ENCODE peak calls at places on chromosomes 6 and 20, in eight cellular contexts. B is fibroblast of gingiva; Y is CD8-positive, alpha-beta memory T cell; R is HCEC 1CT; J is MV-4-11; D is AG04449; F is amniotic stem cell; Q is spleen. Z is an unnamed sample.
A peak's percentile ranks its signal among the peaks of the same experiment; 100 is the strongest.

GRCh38 chr20:61949714-61950630 is 115.7 kb downstream of the TAF4 start:
- DNase-seq in B (no peak), Y (no peak), R (no peak), J (no peak), D (no peak), F (no peak), Q (peak; percentile 39), Z (no peak)

GRCh38 chr6:155473741-155474140 is 18.1 kb upstream of the NOX3 start:
- DNase-seq in B (peak; percentile 63), Y (no peak), R (no peak), J (no peak), D (no peak), F (no peak), Q (no peak), Z (peak; percentile 7)

GRCh38 chr6:148628251-148628650 is 118.6 kb upstream of the UST start:
- DNase-seq in B (no peak), Y (no peak), R (no peak), J (no peak), D (no peak), F (no peak), Q (no peak), Z (no peak)

GRCh38 chr6:140572129-140572528 is 1197.7 kb upstream of the CITED2 start:
- DNase-seq in B (peak; percentile 92), Y (no peak), R (peak; percentile 93), J (peak; percentile 86), D (peak; percentile 86), F (peak; percentile 84), Q (no peak), Z (peak; percentile 6)

GRCh38 chr6:47135772-47136171 is 93.6 kb upstream of the ADGRF1 start:
- DNase-seq in B (peak; percentile 71), Y (no peak), R (peak; percentile 86), J (no peak), D (peak; percentile 44), F (peak; percentile 33), Q (no peak), Z (peak; percentile 47)

GRCh38 chr6:65126667-65127066 is 580.4 kb downstream of the EYS start:
- DNase-seq in B (no peak), Y (no peak), R (no peak), J (no peak), D (no peak), F (no peak), Q (no peak), Z (no peak)

GRCh38 chr6:4872841-4873240 is 96.6 kb downstream of the CDYL start:
- DNase-seq in B (no peak), Y (no peak), R (peak; percentile 2), J (no peak), D (no peak), F (no peak), Q (no peak), Z (no peak)

GRCh38 chr6:124780621-124781020 is 181.6 kb upstream of the RNF217 start:
- DNase-seq in B (no peak), Y (no peak), R (no peak), J (no peak), D (no peak), F (no peak), Q (no peak), Z (no peak)

GRCh38 chr20:14445310-14445709 is 107.9 kb upstream of the FLRT3 start:
- DNase-seq in B (peak; percentile 36), Y (no peak), R (peak; percentile 85), J (no peak), D (no peak), F (no peak), Q (no peak), Z (no peak)

GRCh38 chr20:50027611-50028105 is 44.9 kb downstream of the SNAI1 start:
- DNase-seq in B (peak; percentile 86), Y (no peak), R (peak; percentile 83), J (no peak), D (no peak), F (peak; percentile 76), Q (no peak), Z (no peak)

GRCh38 chr6:42406296-42407280 is 45.1 kb downstream of the TRERF1 start:
- DNase-seq in B (no peak), Y (no peak), R (no peak), J (no peak), D (no peak), F (no peak), Q (no peak), Z (no peak)

GRCh38 chr6:56637640-56638039 is 5.0 kb downstream of the DST start:
- DNase-seq in B (peak; percentile 63), Y (no peak), R (peak; percentile 82), J (peak; percentile 12), D (peak; percentile 37), F (peak; percentile 54), Q (no peak), Z (peak; percentile 47)

GRCh38 chr20:38873050-38873581 is 53.1 kb upstream of the FAM83D start:
- DNase-seq in B (no peak), Y (peak; percentile 89), R (no peak), J (peak; percentile 55), D (no peak), F (no peak), Q (peak; percentile 87), Z (no peak)

GRCh38 chr20:52926505-52926904 is 45.7 kb upstream of the TSHZ2 start:
- DNase-seq in B (no peak), Y (no peak), R (no peak), J (no peak), D (no peak), F (no peak), Q (no peak), Z (no peak)

GRCh38 chr6:139955366-139956155 is 581.1 kb upstream of the CITED2 start:
- DNase-seq in B (no peak), Y (no peak), R (no peak), J (no peak), D (no peak), F (no peak), Q (no peak), Z (no peak)

GRCh38 chr6:98833101-98834059 is 994 bp upstream of the POU3F2 start:
- DNase-seq in B (peak; percentile 11), Y (no peak), R (no peak), J (no peak), D (no peak), F (no peak), Q (peak; percentile 81), Z (peak; percentile 24)

GRCh38 chr20:13262701-13263335 is 41.7 kb downstream of the ISM1 start:
- DNase-seq in B (no peak), Y (no peak), R (peak; percentile 10), J (no peak), D (no peak), F (no peak), Q (no peak), Z (no peak)

GRCh38 chr6:1596088-1596852 is 13.4 kb upstream of the FOXC1 start:
- DNase-seq in B (no peak), Y (peak; percentile 59), R (peak; percentile 44), J (no peak), D (no peak), F (no peak), Q (peak; percentile 91), Z (peak; percentile 77)

GRCh38 chr6:16141514-16141913 is 12.6 kb downstream of the MYLIP start:
- DNase-seq in B (no peak), Y (no peak), R (no peak), J (no peak), D (no peak), F (no peak), Q (no peak), Z (no peak)

GRCh38 chr6:18148304-18149025 is 6.4 kb downstream of the TPMT start:
- DNase-seq in B (peak; percentile 43), Y (no peak), R (peak; percentile 91), J (peak; percentile 92), D (peak; percentile 86), F (no peak), Q (no peak), Z (no peak)

GRCh38 chr6:44010411-44011349 is 116.6 kb downstream of the MRPL14 start:
- DNase-seq in B (peak; percentile 96), Y (no peak), R (peak; percentile 98), J (peak; percentile 91), D (peak; percentile 99), F (peak; percentile 93), Q (peak; percentile 61), Z (peak; percentile 95)

GRCh38 chr6:151592449-151593169 is 98.8 kb downstream of the CCDC170 start:
- DNase-seq in B (no peak), Y (no peak), R (no peak), J (no peak), D (no peak), F (no peak), Q (no peak), Z (no peak)

GRCh38 chr20:62886709-62887058 is 25.1 kb upstream of the TCFL5 start:
- DNase-seq in B (no peak), Y (no peak), R (no peak), J (no peak), D (no peak), F (no peak), Q (no peak), Z (no peak)

GRCh38 chr6:101110814-101111213 is 229.7 kb upstream of the ASCC3 start:
- DNase-seq in B (no peak), Y (no peak), R (peak; percentile 73), J (no peak), D (no peak), F (no peak), Q (no peak), Z (no peak)

GRCh38 chr6:43910638-43911353 is 140.8 kb downstream of the VEGFA start:
- DNase-seq in B (peak; percentile 68), Y (no peak), R (peak; percentile 52), J (peak; percentile 36), D (peak; percentile 55), F (no peak), Q (no peak), Z (peak; percentile 57)

GRCh38 chr6:82246802-82247633 is 526 bp downstream of the IBTK start:
- DNase-seq in B (peak; percentile 42), Y (no peak), R (peak; percentile 39), J (peak; percentile 55), D (no peak), F (no peak), Q (no peak), Z (peak; percentile 77)

GRCh38 chr20:50379049-50379990 is 130.9 kb upstream of the PTPN1 start:
- DNase-seq in B (peak; percentile 84), Y (no peak), R (peak; percentile 83), J (peak; percentile 85), D (peak; percentile 52), F (no peak), Q (peak; percentile 86), Z (peak; percentile 91)

GRCh38 chr6:4017847-4018193 is 61.1 kb downstream of the FAM217A start:
- DNase-seq in B (peak; percentile 25), Y (no peak), R (peak; percentile 50), J (peak; percentile 43), D (no peak), F (no peak), Q (no peak), Z (peak; percentile 66)

GRCh38 chr6:3825331-3825831 is 23.8 kb upstream of the FAM50B start:
- DNase-seq in B (peak; percentile 66), Y (no peak), R (no peak), J (no peak), D (no peak), F (no peak), Q (no peak), Z (no peak)

GRCh38 chr20:37356387-37356786 is 10.4 kb downstream of the SRC start:
- DNase-seq in B (peak; percentile 72), Y (no peak), R (no peak), J (peak; percentile 83), D (no peak), F (no peak), Q (peak; percentile 83), Z (peak; percentile 81)

GRCh38 chr6:27577922-27578321 is 105.0 kb upstream of the ZNF184 start:
- DNase-seq in B (no peak), Y (no peak), R (no peak), J (no peak), D (no peak), F (no peak), Q (no peak), Z (no peak)

GRCh38 chr20:49784291-49784690 is 28.3 kb upstream of the SLC9A8 start:
- DNase-seq in B (no peak), Y (no peak), R (no peak), J (no peak), D (no peak), F (no peak), Q (no peak), Z (no peak)

GRCh38 chr6:39342692-39343460 is 20.4 kb upstream of the KCNK16 start:
- DNase-seq in B (no peak), Y (no peak), R (no peak), J (peak; percentile 73), D (no peak), F (no peak), Q (peak; percentile 85), Z (no peak)

GRCh38 chr20:37315293-37316110 is 26.0 kb downstream of the MANBAL start:
- DNase-seq in B (peak; percentile 89), Y (no peak), R (peak; percentile 39), J (no peak), D (no peak), F (no peak), Q (no peak), Z (peak; percentile 34)